ENCODE peak calls at places on chromosome 20, in four cellular contexts. V is AG09309, L is HFF-Myc, F is bronchial epithelial cell. M is an unnamed sample.

GRCh38 chr20:48659888-48660287 is 167.9 kb downstream of the PREX1 start:
- DNase-seq in F (no peak), L (no peak), V (no peak), M (no peak)

GRCh38 chr20:48626938-48627736 is 200.7 kb downstream of the PREX1 start:
- DNase-seq in L (no peak), V (no peak), F (no peak), M (no peak)

GRCh38 chr20:46293084-46293483 is 15.2 kb downstream of the CDH22 start:
- DNase-seq in V (no peak), L (peak), F (peak), M (peak)

GRCh38 chr20:57450419-57450818 is 59.2 kb downstream of the RBM38 start:
- DNase-seq in V (peak), L (no peak), F (no peak), M (no peak)

GRCh38 chr20:1669304-1669703 is 11.7 kb upstream of the SIRPG start:
- DNase-seq in F (no peak), L (no peak), V (no peak), M (no peak)

GRCh38 chr20:19453781-19454310 is 241.4 kb downstream of the SLC24A3 start:
- DNase-seq in L (no peak), F (no peak), V (no peak), M (no peak)

GRCh38 chr20:25643735-25644134 is 19.9 kb upstream of the NANP start:
- DNase-seq in V (no peak), L (no peak), F (no peak), M (no peak)

GRCh38 chr20:4156411-4156810 is 141.1 kb upstream of the RNF24 start:
- DNase-seq in F (no peak), L (no peak), V (no peak), M (no peak)

GRCh38 chr20:50758469-50758868 is 27.1 kb downstream of the PARD6B start:
- DNase-seq in L (no peak), V (no peak), F (peak), M (no peak)

GRCh38 chr20:41509801-41510200 is 108.4 kb downstream of the CHD6 start:
- DNase-seq in L (no peak), V (no peak), F (peak), M (no peak)

GRCh38 chr20:12970372-12970821 is 38.4 kb upstream of the SPTLC3 start:
- DNase-seq in F (peak), L (peak), V (peak), M (peak)

GRCh38 chr20:364905-365794 is 15.4 kb upstream of the TRIB3 start:
- DNase-seq in V (no peak), L (no peak), F (peak), M (no peak)

GRCh38 chr20:45944151-45944964 is 9.9 kb downstream of the PCIF1 start:
- DNase-seq in V (no peak), F (peak), L (no peak), M (no peak)

GRCh38 chr20:24785141-24785924 is 163.7 kb upstream of the CST7 start:
- DNase-seq in F (peak), L (no peak), V (peak), M (peak)

GRCh38 chr20:41509316-41509715 is 108.9 kb downstream of the CHD6 start:
- DNase-seq in F (no peak), V (no peak), L (no peak), M (no peak)

GRCh38 chr20:46010491-46011405 is 2.0 kb downstream of the MMP9 start:
- DNase-seq in L (no peak), V (no peak), F (peak), M (no peak)

GRCh38 chr20:19973920-19974620 is 43.1 kb upstream of the NAA20 start:
- DNase-seq in V (no peak), F (peak), L (no peak), M (no peak)

GRCh38 chr20:1881240-1881835 is 13.9 kb upstream of the SIRPA start:
- DNase-seq in L (no peak), F (no peak), V (no peak), M (no peak)

GRCh38 chr20:24764027-24764797 is 184.9 kb upstream of the CST7 start:
- DNase-seq in F (no peak), L (no peak), V (no peak), M (no peak)

GRCh38 chr20:35994994-35995453 is 26.6 kb downstream of the CNBD2 start:
- DNase-seq in L (peak), V (peak), F (peak), M (peak)

GRCh38 chr20:17835941-17836861 is 132.4 kb downstream of the SNX5 start:
- DNase-seq in L (no peak), V (peak), F (no peak), M (no peak)

GRCh38 chr20:57074386-57074785 is 192.1 kb downstream of the BMP7 start:
- DNase-seq in L (no peak), F (no peak), V (no peak), M (no peak)

GRCh38 chr20:14820771-14821170 is 483.4 kb upstream of the FLRT3 start:
- DNase-seq in F (peak), V (no peak), L (no peak), M (peak)

GRCh38 chr20:45097485-45098095 is 3.3 kb downstream of the KCNS1 start:
- DNase-seq in V (no peak), L (no peak), F (no peak), M (no peak)

GRCh38 chr20:21048841-21049273 is 57.3 kb downstream of the LINC00237 start:
- DNase-seq in F (no peak), L (no peak), V (no peak), M (no peak)

GRCh38 chr20:41482647-41483552 is 116.3 kb upstream of the EMILIN3 start:
- DNase-seq in L (peak), V (peak), F (peak), M (peak)

GRCh38 chr20:8144282-8145245 is 12.5 kb downstream of the PLCB1 start:
- DNase-seq in F (no peak), V (peak), L (no peak), M (no peak)

GRCh38 chr20:34713194-34713943 is 9.2 kb downstream of the TP53INP2 start:
- DNase-seq in F (peak), V (peak), L (peak), M (peak)

GRCh38 chr20:55586626-55587025 is 418.7 kb downstream of the CBLN4 start:
- DNase-seq in V (no peak), F (no peak), L (no peak), M (no peak)

GRCh38 chr20:43959920-43960227 is 45.2 kb downstream of the TOX2 start:
- DNase-seq in F (no peak), L (no peak), V (no peak), M (no peak)

DNA sequence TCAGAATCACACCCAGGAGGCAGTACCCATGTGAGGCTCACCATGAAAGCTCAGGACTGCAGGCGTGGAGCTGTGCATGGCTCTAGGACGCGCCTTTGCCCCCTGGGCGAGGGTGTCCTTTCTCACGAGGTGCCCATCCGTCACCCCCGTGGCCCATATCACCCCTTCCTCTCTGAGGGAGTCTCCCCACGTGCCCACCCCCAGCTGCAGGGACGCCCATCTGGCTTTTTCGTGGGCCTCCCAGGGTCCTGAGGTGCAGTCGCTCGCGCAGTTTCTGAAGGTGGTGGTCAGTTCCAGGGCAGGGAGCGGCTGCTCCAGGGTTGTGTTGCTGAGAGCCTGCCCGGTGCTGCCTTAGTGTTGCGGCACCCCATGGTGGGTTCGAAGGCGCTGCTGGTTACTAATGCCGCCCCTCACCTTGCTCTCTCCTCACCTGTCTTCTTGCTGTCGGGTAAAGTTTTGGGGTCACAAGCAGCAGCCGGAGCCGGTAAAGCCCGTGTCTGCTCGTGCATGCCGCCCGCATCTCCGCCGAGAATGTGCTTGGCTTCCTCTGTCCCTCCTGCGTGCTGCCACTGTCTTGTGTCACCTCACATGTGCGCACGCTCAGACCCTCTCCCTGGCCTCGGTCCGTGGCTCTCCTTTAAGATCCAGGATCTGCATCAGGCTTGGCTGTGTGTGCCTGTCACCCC is 9.4 kb upstream of the COL20A1 start:
- DNase-seq in V (no peak), F (no peak), L (no peak), M (no peak)
- H3K4me3 ChIP-seq in V (no peak), F (no peak), L (no peak), M (no peak)

GRCh38 chr20:16758459-16759160 is 10.5 kb downstream of the OTOR start:
- DNase-seq in L (no peak), V (no peak), F (no peak), M (no peak)

GRCh38 chr20:16764560-16764959 is 16.4 kb downstream of the OTOR start:
- DNase-seq in L (no peak), V (no peak), F (no peak), M (no peak)

GRCh38 chr20:16761305-16761829 is 13.2 kb downstream of the OTOR start:
- DNase-seq in L (peak), F (peak), V (peak), M (peak)

GRCh38 chr20:16759161-16759523 is 11.0 kb downstream of the OTOR start:
- DNase-seq in F (peak), V (no peak), L (no peak), M (no peak)

GRCh38 chr20:16760431-16761304 is 12.5 kb downstream of the OTOR start:
- DNase-seq in V (no peak), F (peak), L (no peak), M (no peak)
- TF ChIP-seq CTCF in V (no peak), F (no peak), L (no peak), M (no peak)

GRCh38 chr20:47361268-47361665 is 4.8 kb upstream of the ZMYND8 start:
- DNase-seq in L (no peak), F (no peak), V (no peak), M (no peak)

GRCh38 chr20:47359533-47360206 is 3.2 kb upstream of the ZMYND8 start:
- DNase-seq in V (no peak), F (no peak), L (no peak), M (no peak)

GRCh38 chr20:47358672-47359532 is 2.4 kb upstream of the ZMYND8 start:
- DNase-seq in V (peak), F (peak), L (no peak), M (peak)

GRCh38 chr20:47360489-47361267 is 4.2 kb upstream of the ZMYND8 start:
- DNase-seq in F (peak), L (peak), V (peak), M (peak)

GRCh38 chr20:47360207-47360488 is 3.6 kb upstream of the ZMYND8 start:
- DNase-seq in V (no peak), F (peak), L (no peak), M (no peak)
- H3K4me3 ChIP-seq in V (no peak), F (no peak), L (peak), M (no peak)

GRCh38 chr20:59032023-59032712 is at the start of gene ATP5F1E:
- DNase-seq in F (peak), L (no peak), V (peak), M (peak)

GRCh38 chr20:59033616-59034165 is 1.6 kb upstream of the ATP5F1E start:
- DNase-seq in L (no peak), F (no peak), V (no peak), M (no peak)

GRCh38 chr20:59033093-59033492 is 958 bp upstream of the ATP5F1E start:
- DNase-seq in L (no peak), V (no peak), F (no peak), M (no peak)

GRCh38 chr20:59031326-59032022 is 661 bp downstream of the ATP5F1E start:
- DNase-seq in L (no peak), V (no peak), F (no peak), M (no peak)

DNA sequence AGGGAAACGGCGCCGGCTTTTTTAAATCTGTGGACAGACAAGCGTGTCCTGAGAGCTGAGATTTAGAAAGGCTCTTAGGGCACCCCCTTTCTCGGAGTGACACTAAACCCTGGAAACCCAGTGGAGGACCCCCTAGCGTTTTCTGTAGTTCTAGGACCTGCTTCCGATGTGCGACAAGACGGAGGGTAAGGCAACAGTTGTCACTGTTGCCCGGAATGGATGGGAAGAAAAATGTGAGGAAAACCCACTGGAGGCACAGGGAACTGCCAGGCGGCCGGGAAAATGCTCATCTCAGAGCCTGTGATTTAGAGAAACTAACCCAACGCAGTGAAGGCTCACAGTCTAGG is 551 bp upstream of the ATP5F1E start:
- DNase-seq in V (no peak), L (no peak), F (no peak), M (no peak)
- TF ChIP-seq CTCF in V (no peak), L (no peak), F (peak), M (no peak)

GRCh38 chr20:53916173-53916512 is 154.3 kb downstream of the BCAS1 start:
- DNase-seq in F (no peak), L (no peak), V (no peak), M (no peak)
- H3K4me3 ChIP-seq in F (no peak), L (no peak), V (no peak), M (no peak)

DNA sequence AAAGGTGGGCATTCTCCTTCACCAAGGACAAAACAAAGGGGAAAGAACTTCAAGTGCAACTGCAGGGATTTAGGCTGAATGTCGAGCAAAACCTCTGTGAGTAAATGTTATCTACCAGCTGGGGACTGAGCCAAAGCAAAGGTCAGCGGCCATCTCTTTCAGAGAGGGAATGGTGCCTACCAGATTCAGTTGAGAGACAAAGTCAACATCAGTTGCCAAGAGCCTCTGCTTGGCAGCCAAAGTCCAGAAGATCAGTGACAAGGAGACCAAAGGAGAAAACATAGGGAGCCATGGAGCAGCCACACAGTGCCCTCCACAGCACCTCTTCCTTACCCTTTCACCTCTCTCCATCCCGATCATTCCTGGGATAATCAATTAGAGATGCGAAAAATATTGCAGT is 472.5 kb downstream of the KIF16B start:
- DNase-seq in V (no peak), F (no peak), L (no peak), M (no peak)
- TF ChIP-seq CTCF in V (no peak), F (no peak), L (no peak), M (no peak)

M was measured in retinal pigment epithelial cell.